ENCODE peak calls at places on chromosomes 1 and 21, in ten cellular contexts. One of them, this sample, is unnamed.

GRCh38 chr1:167103236-167103894 is 9.5 kb downstream of the STYXL2 start:
- DNase-seq in activated CD4-positive, CD25-positive, alpha-beta regulatory T cell treated with anti-CD3 and anti-CD28 coated beads, Interleukin-2, amount 50 U/mL, for 16 hours: no peak
- DNase-seq in AG08396: no peak
- DNase-seq in body of pancreas: no peak
- DNase-seq in hypothalamus: no peak
- DNase-seq in stimulated activated CD8-positive, alpha-beta memory T cell treated with anti-CD3 and anti-CD28 coated beads, Interleukin-7, amount 100 ng/mL, for 1 hour: no peak
- DNase-seq in nucleus accumbens: no peak
- DNase-seq in HFF-Myc: no peak
- DNase-seq in GM10248: no peak
- DNase-seq in T-helper 2 cell: no peak
- DNase-seq in this sample: no peak

GRCh38 chr1:234288946-234289345 is 84.3 kb upstream of the COA6 start:
- DNase-seq in activated CD4-positive, CD25-positive, alpha-beta regulatory T cell treated with anti-CD3 and anti-CD28 coated beads, Interleukin-2, amount 50 U/mL, for 16 hours: no peak
- DNase-seq in AG08396: no peak
- DNase-seq in body of pancreas: no peak
- DNase-seq in hypothalamus: no peak
- DNase-seq in stimulated activated CD8-positive, alpha-beta memory T cell treated with anti-CD3 and anti-CD28 coated beads, Interleukin-7, amount 100 ng/mL, for 1 hour: no peak
- DNase-seq in nucleus accumbens: no peak
- DNase-seq in HFF-Myc: no peak
- DNase-seq in GM10248: no peak
- DNase-seq in T-helper 2 cell: no peak
- DNase-seq in this sample: no peak

GRCh38 chr21:45051580-45052434 is 22.6 kb upstream of the ADARB1 start:
- DNase-seq in activated CD4-positive, CD25-positive, alpha-beta regulatory T cell treated with anti-CD3 and anti-CD28 coated beads, Interleukin-2, amount 50 U/mL, for 16 hours: no peak
- DNase-seq in AG08396: no peak
- DNase-seq in body of pancreas: no peak
- DNase-seq in hypothalamus: no peak
- DNase-seq in stimulated activated CD8-positive, alpha-beta memory T cell treated with anti-CD3 and anti-CD28 coated beads, Interleukin-7, amount 100 ng/mL, for 1 hour: no peak
- DNase-seq in nucleus accumbens: no peak
- DNase-seq in HFF-Myc: no peak
- DNase-seq in GM10248: no peak
- DNase-seq in T-helper 2 cell: no peak
- DNase-seq in this sample: no peak

GRCh38 chr1:10107985-10108663 is 75.4 kb downstream of the UBE4B start:
- DNase-seq in activated CD4-positive, CD25-positive, alpha-beta regulatory T cell treated with anti-CD3 and anti-CD28 coated beads, Interleukin-2, amount 50 U/mL, for 16 hours: no peak
- DNase-seq in AG08396: peak; percentile 65
- DNase-seq in body of pancreas: no peak
- DNase-seq in hypothalamus: no peak
- DNase-seq in stimulated activated CD8-positive, alpha-beta memory T cell treated with anti-CD3 and anti-CD28 coated beads, Interleukin-7, amount 100 ng/mL, for 1 hour: no peak
- DNase-seq in nucleus accumbens: no peak
- DNase-seq in HFF-Myc: peak; percentile 83
- DNase-seq in GM10248: no peak
- DNase-seq in T-helper 2 cell: no peak
- DNase-seq in this sample: no peak

GRCh38 chr1:175129997-175130648 is 62.5 kb downstream of the KIAA0040 start:
- DNase-seq in activated CD4-positive, CD25-positive, alpha-beta regulatory T cell treated with anti-CD3 and anti-CD28 coated beads, Interleukin-2, amount 50 U/mL, for 16 hours: no peak
- DNase-seq in AG08396: peak; percentile 12
- DNase-seq in body of pancreas: no peak
- DNase-seq in hypothalamus: no peak
- DNase-seq in stimulated activated CD8-positive, alpha-beta memory T cell treated with anti-CD3 and anti-CD28 coated beads, Interleukin-7, amount 100 ng/mL, for 1 hour: no peak
- DNase-seq in nucleus accumbens: no peak
- DNase-seq in HFF-Myc: no peak
- DNase-seq in GM10248: no peak
- DNase-seq in T-helper 2 cell: no peak
- DNase-seq in this sample: no peak

GRCh38 chr1:102120910-102121309 is 124.2 kb upstream of the OLFM3 start:
- DNase-seq in activated CD4-positive, CD25-positive, alpha-beta regulatory T cell treated with anti-CD3 and anti-CD28 coated beads, Interleukin-2, amount 50 U/mL, for 16 hours: no peak
- DNase-seq in AG08396: no peak
- DNase-seq in body of pancreas: no peak
- DNase-seq in hypothalamus: no peak
- DNase-seq in stimulated activated CD8-positive, alpha-beta memory T cell treated with anti-CD3 and anti-CD28 coated beads, Interleukin-7, amount 100 ng/mL, for 1 hour: no peak
- DNase-seq in nucleus accumbens: no peak
- DNase-seq in HFF-Myc: no peak
- DNase-seq in GM10248: no peak
- DNase-seq in T-helper 2 cell: no peak
- DNase-seq in this sample: no peak

GRCh38 chr21:43211085-43212071 is 42.6 kb downstream of the CRYAA start:
- DNase-seq in activated CD4-positive, CD25-positive, alpha-beta regulatory T cell treated with anti-CD3 and anti-CD28 coated beads, Interleukin-2, amount 50 U/mL, for 16 hours: no peak
- DNase-seq in AG08396: no peak
- DNase-seq in body of pancreas: peak; percentile 80
- DNase-seq in hypothalamus: no peak
- DNase-seq in stimulated activated CD8-positive, alpha-beta memory T cell treated with anti-CD3 and anti-CD28 coated beads, Interleukin-7, amount 100 ng/mL, for 1 hour: no peak
- DNase-seq in nucleus accumbens: no peak
- DNase-seq in HFF-Myc: no peak
- DNase-seq in GM10248: no peak
- DNase-seq in T-helper 2 cell: no peak
- DNase-seq in this sample: peak; percentile 72

GRCh38 chr1:151143986-151144385 is 2.4 kb downstream of the SEMA6C start:
- DNase-seq in activated CD4-positive, CD25-positive, alpha-beta regulatory T cell treated with anti-CD3 and anti-CD28 coated beads, Interleukin-2, amount 50 U/mL, for 16 hours: no peak
- DNase-seq in AG08396: no peak
- DNase-seq in body of pancreas: no peak
- DNase-seq in hypothalamus: no peak
- DNase-seq in stimulated activated CD8-positive, alpha-beta memory T cell treated with anti-CD3 and anti-CD28 coated beads, Interleukin-7, amount 100 ng/mL, for 1 hour: no peak
- DNase-seq in nucleus accumbens: no peak
- DNase-seq in HFF-Myc: no peak
- DNase-seq in GM10248: no peak
- DNase-seq in T-helper 2 cell: no peak
- DNase-seq in this sample: no peak

GRCh38 chr1:91872560-91873081 is 13.3 kb downstream of the TGFBR3 start:
- DNase-seq in activated CD4-positive, CD25-positive, alpha-beta regulatory T cell treated with anti-CD3 and anti-CD28 coated beads, Interleukin-2, amount 50 U/mL, for 16 hours: no peak
- DNase-seq in AG08396: no peak
- DNase-seq in body of pancreas: no peak
- DNase-seq in hypothalamus: no peak
- DNase-seq in stimulated activated CD8-positive, alpha-beta memory T cell treated with anti-CD3 and anti-CD28 coated beads, Interleukin-7, amount 100 ng/mL, for 1 hour: no peak
- DNase-seq in nucleus accumbens: no peak
- DNase-seq in HFF-Myc: no peak
- DNase-seq in GM10248: no peak
- DNase-seq in T-helper 2 cell: no peak
- DNase-seq in this sample: no peak

GRCh38 chr1:175208773-175209492 is 16.4 kb upstream of the KIAA0040 start:
- DNase-seq in activated CD4-positive, CD25-positive, alpha-beta regulatory T cell treated with anti-CD3 and anti-CD28 coated beads, Interleukin-2, amount 50 U/mL, for 16 hours: peak; percentile 45
- DNase-seq in AG08396: no peak
- DNase-seq in body of pancreas: no peak
- DNase-seq in hypothalamus: no peak
- DNase-seq in stimulated activated CD8-positive, alpha-beta memory T cell treated with anti-CD3 and anti-CD28 coated beads, Interleukin-7, amount 100 ng/mL, for 1 hour: peak; percentile 10
- DNase-seq in nucleus accumbens: no peak
- DNase-seq in HFF-Myc: no peak
- DNase-seq in GM10248: no peak
- DNase-seq in T-helper 2 cell: no peak
- DNase-seq in this sample: no peak